ENCODE peak calls at places on chromosome 13, in eight cellular contexts. M is HCT116, A is body of pancreas, Z is IMR-90, P is A549, F is AG04450, S is brain microvascular endothelial cell, E is thyroid gland. Q is an unnamed sample.

GRCh38 chr13:99093997-99094396 is 106.7 kb upstream of the UBAC2 start:
- DNase-seq in S (no peak), Z (no peak), M (no peak), P (no peak), A (no peak), F (no peak), E (no peak), Q (no peak)

GRCh38 chr13:68056816-68057710 is 826.9 kb upstream of the PCDH9 start:
- DNase-seq in A (no peak), Z (peak), S (peak), P (peak), E (no peak), F (no peak), M (no peak), Q (no peak)

GRCh38 chr13:49314344-49314882 is 66.7 kb downstream of the CDADC1 start:
- DNase-seq in E (no peak), S (no peak), F (no peak), M (peak), P (no peak), A (no peak), Z (peak), Q (no peak)

GRCh38 chr13:35994131-35994966 is 136.8 kb downstream of the DCLK1 start:
- DNase-seq in Z (peak), M (no peak), E (no peak), P (no peak), S (peak), F (no peak), A (peak), Q (no peak)

GRCh38 chr13:45527699-45528462 is 63.1 kb downstream of the COG3 start:
- DNase-seq in M (no peak), A (no peak), S (no peak), P (no peak), Z (peak), F (peak), E (no peak), Q (no peak)

GRCh38 chr13:113153810-113154748 is 4.4 kb upstream of the PROZ start:
- DNase-seq in E (peak), P (peak), Z (peak), M (peak), F (no peak), S (peak), A (peak), Q (peak)

GRCh38 chr13:32443111-32443510 is 15.2 kb upstream of the N4BP2L1 start:
- DNase-seq in A (no peak), Z (peak), F (no peak), S (no peak), P (peak), M (peak), E (no peak), Q (peak)

GRCh38 chr13:99955747-99956472 is 15.7 kb downstream of the ZIC5 start:
- DNase-seq in A (no peak), S (peak), Z (peak), P (no peak), F (no peak), M (no peak), E (no peak), Q (peak)

GRCh38 chr13:18921063-18921462 is 260.6 kb downstream of the TUBA3C start:
- DNase-seq in P (no peak), M (no peak), E (no peak), Z (no peak), S (no peak), A (no peak), F (no peak), Q (no peak)

GRCh38 chr13:43072394-43072793 is 49.0 kb downstream of the DNAJC15 start:
- DNase-seq in E (peak), S (no peak), F (no peak), Z (no peak), M (no peak), P (no peak), A (no peak), Q (no peak)

GRCh38 chr13:23709521-23709920 is 139.3 kb downstream of the TNFRSF19 start:
- DNase-seq in M (no peak), A (no peak), P (no peak), S (no peak), E (no peak), Z (peak), F (no peak), Q (no peak)

GRCh38 chr13:79799466-79799865 is 318.5 kb downstream of the NDFIP2 start:
- DNase-seq in S (no peak), A (no peak), P (no peak), F (no peak), Z (no peak), E (no peak), M (no peak), Q (no peak)

GRCh38 chr13:99895428-99895998 is 76.1 kb downstream of the ZIC5 start:
- DNase-seq in M (no peak), S (no peak), A (no peak), F (no peak), Z (no peak), E (no peak), P (no peak), Q (no peak)

GRCh38 chr13:67416047-67416925 is 186.2 kb upstream of the PCDH9 start:
- DNase-seq in S (peak), E (no peak), A (peak), M (no peak), Z (peak), F (peak), P (peak), Q (peak)

GRCh38 chr13:26022538-26023292 is 29.1 kb downstream of the SHISA2 start:
- DNase-seq in P (no peak), S (peak), M (no peak), A (peak), E (peak), Z (peak), F (no peak), Q (no peak)

GRCh38 chr13:69948016-69948415 is 159.6 kb upstream of the ATXN8OS start:
- DNase-seq in A (no peak), Z (no peak), P (no peak), M (no peak), S (no peak), F (no peak), E (no peak), Q (no peak)

GRCh38 chr13:61463027-61463426 is 47.4 kb upstream of the PCDH20 start:
- DNase-seq in E (no peak), F (no peak), A (no peak), P (no peak), Z (no peak), M (no peak), S (no peak), Q (no peak)

GRCh38 chr13:46010148-46010547 is 42.4 kb downstream of the ZC3H13 start:
- DNase-seq in M (no peak), F (no peak), S (no peak), E (no peak), Z (no peak), P (no peak), A (no peak), Q (no peak)

GRCh38 chr13:98216135-98216565 is 39.1 kb upstream of the RNF113B start:
- DNase-seq in Z (peak), S (peak), E (peak), A (peak), M (peak), F (peak), P (peak), Q (no peak)

GRCh38 chr13:76884571-76885202 is 1.5 kb downstream of the KCTD12 start:
- DNase-seq in F (no peak), Z (peak), A (no peak), E (peak), P (no peak), M (no peak), S (no peak), Q (no peak)

GRCh38 chr13:76882431-76882830 is 3.8 kb downstream of the KCTD12 start:
- DNase-seq in P (no peak), F (no peak), A (no peak), E (no peak), S (peak), Z (no peak), M (no peak), Q (no peak)

GRCh38 chr13:76886005-76886291 is 257 bp downstream of the KCTD12 start:
- DNase-seq in F (no peak), E (no peak), S (no peak), P (no peak), A (no peak), M (no peak), Z (no peak), Q (no peak)

GRCh38 chr13:76885203-76886004 is 801 bp downstream of the KCTD12 start:
- DNase-seq in Z (peak), S (peak), P (peak), E (peak), F (no peak), A (peak), M (no peak), Q (peak)

GRCh38 chr13:76884167-76884566 is 2.0 kb downstream of the KCTD12 start:
- DNase-seq in P (no peak), E (peak), M (no peak), A (no peak), S (peak), Z (no peak), F (no peak), Q (peak)
- H3K27ac ChIP-seq in P (no peak), E (no peak), M (no peak), A (no peak), S (no peak), Z (no peak), F (no peak), Q (no peak)

GRCh38 chr13:20869540-20869939 is 33.0 kb downstream of the XPO4 start:
- DNase-seq in A (no peak), S (no peak), F (no peak), M (no peak), P (no peak), E (no peak), Z (peak), Q (no peak)
- TF ChIP-seq CTCF in A (no peak), S (peak), F (peak), M (no peak), P (no peak), E (no peak), Z (peak), Q (no peak)

GRCh38 chr13:110183925-110184324 is 123.0 kb downstream of the COL4A1 start:
- DNase-seq in Z (peak), F (no peak), M (no peak), A (no peak), S (peak), E (no peak), P (no peak), Q (peak)
- H3K27ac ChIP-seq in Z (no peak), F (no peak), M (no peak), A (no peak), S (peak), E (no peak), P (no peak), Q (no peak)

DNA sequence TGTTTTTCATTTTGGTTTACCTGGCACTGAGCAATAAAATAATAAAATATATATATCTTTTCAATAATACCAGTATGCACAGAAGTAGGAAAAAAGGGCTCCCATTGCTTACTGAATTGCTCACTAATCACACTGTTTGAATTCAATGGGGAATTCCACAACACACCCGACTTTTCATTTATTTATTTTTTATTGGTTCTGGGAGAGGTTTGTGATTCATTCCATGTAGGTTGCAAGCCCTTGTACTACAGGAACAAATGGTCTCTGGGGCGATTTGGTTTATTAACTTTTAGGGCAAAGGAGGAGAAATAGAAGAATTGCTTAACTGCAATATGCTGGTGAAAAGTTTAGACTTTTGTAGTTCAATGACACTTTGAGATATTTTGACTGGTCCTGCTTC is 207.4 kb downstream of the DCT start:
- DNase-seq in P (no peak), E (no peak), Z (peak), M (no peak), S (no peak), F (peak), A (no peak), Q (no peak)
- TF ChIP-seq CTCF in P (no peak), E (no peak), Z (no peak), M (no peak), S (no peak), F (no peak), A (no peak), Q (no peak)

GRCh38 chr13:27833206-27833605 is 40.9 kb downstream of the GSX1 start:
- DNase-seq in F (no peak), E (no peak), S (no peak), M (no peak), P (no peak), Z (no peak), A (no peak), Q (no peak)

GRCh38 chr13:27839809-27840467 is 47.7 kb downstream of the GSX1 start:
- DNase-seq in M (peak), F (no peak), S (no peak), E (no peak), Z (no peak), P (peak), A (no peak), Q (no peak)

GRCh38 chr13:27835799-27836198 is 43.5 kb downstream of the GSX1 start:
- DNase-seq in S (no peak), Z (no peak), F (no peak), A (no peak), M (no peak), E (no peak), P (no peak), Q (no peak)

GRCh38 chr13:27830010-27830409 is 37.7 kb downstream of the GSX1 start:
- DNase-seq in F (no peak), S (no peak), P (peak), E (peak), Z (no peak), M (peak), A (peak), Q (peak)

GRCh38 chr13:27834095-27834494 is 41.8 kb downstream of the GSX1 start:
- DNase-seq in F (no peak), S (no peak), M (no peak), Z (no peak), E (no peak), A (no peak), P (no peak), Q (no peak)
- H3K27ac ChIP-seq in F (no peak), S (no peak), M (no peak), Z (no peak), E (no peak), A (no peak), P (no peak), Q (no peak)

GRCh38 chr13:81539643-81540150 is 1198.8 kb upstream of the SPRY2 start:
- DNase-seq in F (no peak), E (no peak), Z (no peak), A (no peak), P (no peak), M (no peak), S (no peak), Q (no peak)

DNA sequence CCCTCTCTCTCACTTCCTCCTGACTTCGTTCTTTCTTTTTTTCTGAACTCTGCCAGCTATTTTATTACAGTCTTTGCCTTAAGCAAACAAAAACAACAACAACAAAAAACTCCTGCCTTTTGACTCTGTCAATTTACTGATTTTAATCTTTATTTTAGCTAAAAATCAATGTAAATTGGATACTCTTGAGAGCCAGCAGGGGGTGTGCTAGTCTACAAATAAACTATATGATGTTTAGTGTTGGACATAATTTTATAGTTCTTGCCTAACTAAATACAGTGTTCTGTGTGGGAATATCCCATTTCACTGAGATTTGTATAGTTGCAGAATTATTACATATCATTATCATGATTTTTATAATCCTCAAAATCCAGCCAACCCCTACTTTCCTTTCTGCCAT is 1199.9 kb upstream of the SPRY2 start:
- DNase-seq in E (no peak), A (no peak), M (no peak), S (no peak), F (no peak), Z (no peak), P (no peak), Q (no peak)
- TF ChIP-seq CTCF in E (peak), A (peak), M (peak), S (peak), F (no peak), Z (no peak), P (no peak), Q (no peak)

GRCh38 chr13:110415669-110416068 is 108.6 kb downstream of the COL4A2 start:
- DNase-seq in Z (peak), A (no peak), P (peak), E (no peak), F (no peak), M (peak), S (no peak), Q (peak)

GRCh38 chr13:110411316-110412105 is 104.4 kb downstream of the COL4A2 start:
- DNase-seq in Z (no peak), S (no peak), E (no peak), P (no peak), M (no peak), F (no peak), A (no peak), Q (no peak)

GRCh38 chr13:110414283-110414682 is 107.2 kb downstream of the COL4A2 start:
- DNase-seq in A (no peak), S (no peak), F (no peak), P (no peak), M (no peak), Z (no peak), E (peak), Q (no peak)

GRCh38 chr13:110412132-110412912 is 105.2 kb downstream of the COL4A2 start:
- DNase-seq in A (peak), M (peak), E (peak), Z (peak), P (peak), S (peak), F (peak), Q (peak)

GRCh38 chr13:110413311-110414040 is 106.4 kb downstream of the COL4A2 start:
- DNase-seq in M (no peak), Z (no peak), E (peak), A (no peak), P (no peak), F (no peak), S (no peak), Q (no peak)
- H3K27ac ChIP-seq in M (no peak), Z (peak), E (peak), A (no peak), P (peak), F (no peak), S (peak), Q (no peak)

Q was measured in WERI-Rb-1.